ENCODE peak calls at places on chromosomes 6 and 20, in four cellular contexts. K is IMR-90, P is stomach, I is heart left ventricle. T is an unnamed sample.

GRCh38 chr6:77341058-77341986 is 122.0 kb downstream of the HTR1B start:
- DNase-seq in P (peak; percentile 68), I (peak; percentile 67), K (no peak), T (no peak)

GRCh38 chr6:136549359-136550044 is 720 bp downstream of the MAP7 start:
- DNase-seq in K (no peak), P (peak; percentile 31), I (no peak), T (no peak)

GRCh38 chr6:2478200-2478599 is 232.8 kb upstream of the GMDS start:
- DNase-seq in K (peak; percentile 5), P (no peak), I (peak; percentile 16), T (no peak)

GRCh38 chr6:125037826-125038225 is 75.6 kb downstream of the RNF217 start:
- DNase-seq in K (no peak), I (no peak), P (no peak), T (no peak)

GRCh38 chr20:23082846-23083552 is 3.1 kb downstream of the CD93 start:
- DNase-seq in P (no peak), I (peak; percentile 74), K (no peak), T (no peak)

GRCh38 chr6:20279608-20280287 is 67.5 kb upstream of the MBOAT1 start:
- DNase-seq in K (no peak), I (no peak), P (no peak), T (no peak)

GRCh38 chr20:17841751-17842191 is 126.8 kb downstream of the SNX5 start:
- DNase-seq in K (peak; percentile 80), P (no peak), I (peak; percentile 69), T (peak; percentile 28)

GRCh38 chr6:100370265-100370664 is 94.5 kb downstream of the SIM1 start:
- DNase-seq in I (no peak), P (no peak), K (no peak), T (no peak)

GRCh38 chr6:160069050-160069454 is 52.6 kb upstream of the SLC22A1 start:
- DNase-seq in K (no peak), P (no peak), I (no peak), T (no peak)

GRCh38 chr6:136136274-136136673 is 113.8 kb downstream of the MTFR2 start:
- DNase-seq in K (no peak), I (no peak), P (no peak), T (no peak)

GRCh38 chr6:131000544-131000943 is 62.5 kb downstream of the EPB41L2 start:
- DNase-seq in I (no peak), K (no peak), P (no peak), T (no peak)

GRCh38 chr20:51966296-51966971 is 164.1 kb upstream of the SALL4 start:
- DNase-seq in I (peak; percentile 27), P (peak; percentile 52), K (peak; percentile 63), T (peak; percentile 55)

GRCh38 chr6:113076116-113076515 is 729.0 kb downstream of the RFPL4B start:
- DNase-seq in K (no peak), P (no peak), I (no peak), T (no peak)

GRCh38 chr6:107736713-107737396 is 87.3 kb downstream of the SCML4 start:
- DNase-seq in K (no peak), P (no peak), I (no peak), T (no peak)

GRCh38 chr6:114051031-114051430 is 80.1 kb upstream of the HDAC2 start:
- DNase-seq in K (no peak), P (no peak), I (no peak), T (no peak)

GRCh38 chr6:137197684-137198645 is 21.2 kb downstream of the IFNGR1 start:
- DNase-seq in P (no peak), I (no peak), K (no peak), T (no peak)

GRCh38 chr6:5305968-5306626 is 44.8 kb downstream of the FARS2 start:
- DNase-seq in I (no peak), K (peak; percentile 39), P (no peak), T (no peak)

GRCh38 chr6:136404627-136405310 is 115.1 kb upstream of the BCLAF1 start:
- DNase-seq in I (no peak), P (no peak), K (no peak), T (no peak)

GRCh38 chr20:34111057-34111711 is 859 bp downstream of the EIF2S2 start:
- DNase-seq in P (no peak), K (peak; percentile 71), I (peak; percentile 15), T (no peak)

GRCh38 chr20:7744411-7744810 is 195.8 kb downstream of the HAO1 start:
- DNase-seq in P (no peak), I (no peak), K (peak; percentile 62), T (peak; percentile 61)

GRCh38 chr6:109069746-109070145 is 24.9 kb downstream of the SESN1 start:
- DNase-seq in P (no peak), I (no peak), K (no peak), T (no peak)

GRCh38 chr6:157113389-157113788 is 209.9 kb downstream of the TMEM242 start:
- DNase-seq in K (no peak), P (no peak), I (no peak), T (no peak)

GRCh38 chr6:26194329-26194701 is 107.1 kb downstream of the HFE start:
- DNase-seq in I (no peak), P (no peak), K (no peak), T (no peak)
- H3K4me3 ChIP-seq in I (no peak overlapping the region), P (no peak overlapping the region), K (no peak overlapping the region), T (no peak overlapping the region)

DNA sequence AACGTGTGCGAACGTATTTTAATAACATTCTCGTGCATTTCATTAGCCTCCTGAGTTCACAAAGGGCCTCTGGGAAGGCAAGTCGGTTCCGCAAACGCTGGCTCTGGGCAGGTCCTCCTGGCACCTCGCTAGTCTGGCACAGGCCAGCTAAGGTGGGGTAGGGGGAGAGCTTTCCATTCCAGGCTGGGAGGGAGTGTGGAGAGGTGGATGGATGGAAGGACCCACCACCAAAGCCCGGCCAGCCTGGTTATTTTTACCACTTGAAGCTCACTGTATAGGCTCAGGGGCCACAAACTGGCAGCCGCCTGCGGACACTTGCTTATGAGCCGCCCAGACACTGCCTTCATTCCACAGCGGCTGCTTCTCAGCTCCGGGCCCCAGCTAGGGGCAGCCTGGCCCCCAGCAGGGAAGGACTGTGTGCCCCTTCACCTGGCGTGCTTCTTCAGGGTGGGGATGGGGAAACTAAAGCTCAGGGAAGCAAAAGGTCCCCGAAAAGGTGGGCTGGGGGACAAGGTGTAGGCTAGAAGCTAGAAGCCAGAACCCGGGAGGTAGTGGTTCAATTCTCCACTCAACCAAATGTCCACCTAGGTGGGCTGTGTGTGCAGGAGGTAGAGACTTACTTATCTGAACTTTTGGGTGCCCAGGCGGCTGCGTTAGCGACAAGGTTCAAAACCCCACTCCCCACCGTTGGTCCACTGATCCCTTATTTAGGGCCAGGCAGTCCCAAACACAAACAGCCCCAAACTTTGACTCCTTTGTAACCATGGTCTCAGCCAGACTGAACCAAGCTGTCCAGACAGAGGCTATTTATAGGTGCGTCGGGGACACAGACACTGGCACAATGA is 1.7 kb downstream of the PMEPA1 start:
- DNase-seq in K (no peak), P (peak; percentile 40), I (peak; percentile 29), T (no peak)
- H3K27me3 ChIP-seq in K (no peaks in the 10 kb centered on the region), P (no peaks in the 10 kb centered on the region), I (no peaks in the 10 kb centered on the region), T (no peaks in the 10 kb centered on the region)

DNA sequence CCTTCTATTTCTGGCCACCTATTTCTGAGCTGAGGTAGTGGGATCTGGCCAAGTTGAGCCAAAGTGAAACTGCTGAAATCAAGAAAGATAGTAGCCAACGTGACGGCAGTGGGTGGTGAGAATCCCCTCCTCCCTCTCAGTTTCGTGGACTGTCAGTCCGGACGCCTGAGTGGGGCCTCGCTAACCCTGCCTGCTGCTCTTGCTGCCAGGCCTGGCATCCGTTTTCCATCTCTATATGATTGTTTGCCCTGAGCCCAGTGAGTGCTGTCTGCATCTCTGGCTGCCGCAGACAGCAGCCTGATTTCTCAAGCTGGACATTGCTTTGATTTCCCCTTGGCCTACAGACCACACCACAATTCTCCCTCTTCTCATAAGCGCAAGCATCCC is 23.5 kb upstream of the PAX1 start:
- DNase-seq in I (no peak), K (no peak), P (no peak), T (no peak)
- H3K4me3 ChIP-seq in I (peak overlapping the region; percentile 20), K (no peak overlapping the region), P (no peak overlapping the region), T (no peak overlapping the region)

GRCh38 chr6:29830409-29830808 is 2.8 kb downstream of the HLA-G start:
- DNase-seq in P (no peak), K (no peak), I (no peak), T (no peak)
- H3K27me3 ChIP-seq in P (peaks cover 88% of the 10 kb centered on the region), K (peaks cover 41% of the 10 kb centered on the region), I (peaks cover 19% of the 10 kb centered on the region), T (no peaks in the 10 kb centered on the region)

DNA sequence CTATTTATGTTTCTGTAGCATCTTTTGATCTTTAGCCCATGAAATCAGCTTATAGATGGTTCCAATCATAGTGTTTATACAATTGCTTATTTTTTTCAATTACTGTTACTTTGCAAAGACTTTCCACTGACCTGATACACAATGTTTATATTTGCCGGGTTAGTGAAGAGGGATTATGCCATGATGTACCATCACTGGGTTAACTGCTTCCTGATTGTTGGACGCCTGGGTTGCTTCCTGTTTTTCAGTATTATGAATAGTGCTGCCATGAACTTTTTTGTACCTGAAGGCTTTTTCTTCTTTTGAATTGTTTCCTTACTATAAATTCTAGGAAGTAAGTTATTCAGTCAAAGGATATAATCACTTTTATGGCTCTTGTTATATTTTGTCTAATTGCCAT is 6.9 kb downstream of the MANBAL start:
- DNase-seq in P (no peak), K (no peak), I (no peak), T (no peak)
- H3K4me3 ChIP-seq in P (no peak overlapping the region), K (no peak overlapping the region), I (no peak overlapping the region), T (no peak overlapping the region)

GRCh38 chr6:73769976-73770375 is 74.0 kb downstream of the CD109 start:
- DNase-seq in K (no peak), P (no peak), I (no peak), T (no peak)
- H3K27me3 ChIP-seq in K (no peaks in the 10 kb centered on the region), P (no peaks in the 10 kb centered on the region), I (no peaks in the 10 kb centered on the region), T (no peaks in the 10 kb centered on the region)

DNA sequence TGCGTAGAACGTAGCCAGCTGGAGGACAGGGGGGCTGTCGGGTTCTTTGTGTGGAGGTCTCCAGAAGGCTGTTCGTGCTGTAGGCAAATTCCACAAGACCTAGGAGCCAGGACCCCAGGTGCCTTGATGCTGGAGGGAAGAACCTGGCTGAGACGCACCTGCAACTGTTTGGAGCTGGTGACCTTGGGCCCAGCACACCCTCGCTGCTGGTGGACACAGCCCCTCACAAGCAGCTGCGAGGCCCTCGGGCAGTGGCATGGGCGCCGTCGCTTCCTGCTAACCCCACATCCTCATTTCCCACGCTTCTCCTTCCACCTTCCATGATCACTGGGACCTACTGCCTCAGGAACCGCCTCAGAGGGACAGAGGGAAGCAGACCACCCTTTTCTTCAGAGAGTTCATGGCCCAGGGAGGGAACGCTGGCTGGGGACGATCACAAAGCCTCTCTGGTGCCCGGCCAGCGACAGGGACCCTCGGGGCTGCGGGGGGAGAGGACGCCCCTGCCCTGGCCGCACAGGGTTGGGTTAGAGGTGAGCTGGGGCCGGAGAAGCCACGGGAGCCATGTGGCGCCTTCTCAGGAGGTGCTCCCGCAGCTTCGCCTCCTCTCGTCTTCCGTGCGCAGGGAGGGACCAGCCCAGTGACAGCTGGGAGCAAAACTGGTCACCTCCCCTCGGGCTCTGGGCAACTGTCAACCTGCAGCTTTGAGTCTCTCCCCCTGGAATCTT is 18.4 kb downstream of the DLL1 start:
- DNase-seq in P (no peak), I (no peak), K (no peak), T (no peak)
- H3K4me3 ChIP-seq in P (peak overlapping the region; percentile 26), I (peak overlapping the region; percentile 11), K (no peak overlapping the region), T (no peak overlapping the region)

DNA sequence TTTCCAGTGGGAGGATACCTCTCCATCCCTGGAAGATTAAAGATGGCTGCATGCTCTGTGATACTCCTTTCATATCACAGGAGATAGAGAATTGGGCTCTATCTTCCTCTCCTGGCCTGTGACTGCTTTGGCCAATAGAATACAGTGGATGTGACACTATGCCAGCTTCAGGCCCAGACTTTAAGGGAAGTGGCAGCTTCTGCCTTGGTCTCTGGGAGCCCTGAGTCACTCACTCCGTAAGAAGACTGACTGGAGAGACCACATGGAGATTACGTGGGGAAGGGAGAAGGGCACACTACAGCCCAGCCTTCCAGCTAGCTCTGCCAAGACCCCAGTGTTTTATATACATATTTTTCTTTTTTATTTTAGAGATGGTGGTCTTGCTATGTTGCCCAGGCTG is 10.4 kb upstream of the MMP9 start:
- DNase-seq in P (no peak), K (no peak), I (no peak), T (no peak)
- H3K27me3 ChIP-seq in P (peaks cover 95% of the 10 kb centered on the region), K (peaks cover 55% of the 10 kb centered on the region), I (peaks cover 5% of the 10 kb centered on the region), T (peaks cover 2% of the 10 kb centered on the region)

T was measured in MG63.